ENCODE peak calls at places on chromosomes 11 and 22, in four cellular contexts. V is neural progenitor cell, U is natural killer cell, B is choroid plexus epithelial cell. M is an unnamed sample.

GRCh38 chr11:60953781-60954180 is 1.8 kb upstream of the SLC15A3 start:
- DNase-seq in B (no peak), U (no peak), V (no peak), M (no peak)

GRCh38 chr11:9150501-9150900 is 59.1 kb upstream of the SCUBE2 start:
- DNase-seq in U (no peak), V (no peak), B (peak), M (no peak)

GRCh38 chr22:37199839-37200161 is 11.8 kb upstream of the C1QTNF6 start:
- DNase-seq in B (no peak), V (no peak), U (no peak), M (no peak)

GRCh38 chr22:41197046-41197807 is 7.9 kb upstream of the L3MBTL2 start:
- DNase-seq in V (peak), U (peak), B (peak), M (peak)

GRCh38 chr11:86138958-86139357 is 70.1 kb upstream of the PICALM start:
- DNase-seq in U (no peak), V (no peak), B (peak), M (no peak)

GRCh38 chr11:133681901-133682300 is 149.6 kb upstream of the OPCML start:
- DNase-seq in B (no peak), U (no peak), V (peak), M (no peak)

GRCh38 chr22:17241571-17242310 is 22.5 kb upstream of the ADA2 start:
- DNase-seq in B (no peak), V (no peak), U (no peak), M (no peak)

GRCh38 chr22:37210041-37210803 is 2.1 kb downstream of the SSTR3 start:
- DNase-seq in V (no peak), B (no peak), U (no peak), M (peak)

GRCh38 chr11:94171693-94172440 is 43.2 kb downstream of the PANX1 start:
- DNase-seq in U (peak), V (peak), B (peak), M (no peak)

GRCh38 chr22:49181942-49182341 is 645.7 kb downstream of the BRD1 start:
- DNase-seq in U (no peak), V (no peak), B (no peak), M (no peak)

GRCh38 chr22:41560095-41560487 is 719 bp upstream of the CSDC2 start:
- DNase-seq in V (no peak), U (no peak), B (no peak), M (no peak)

GRCh38 chr11:3138178-3139085 is 26.7 kb downstream of the OSBPL5 start:
- DNase-seq in U (no peak), B (no peak), V (peak), M (no peak)

GRCh38 chr11:74923125-74923524 is 25.8 kb downstream of the XRRA1 start:
- DNase-seq in U (no peak), V (no peak), B (no peak), M (no peak)

GRCh38 chr22:16959345-16959930 is 48.6 kb downstream of the GAB4 start:
- DNase-seq in V (no peak), B (no peak), U (no peak), M (no peak)

GRCh38 chr22:44928711-44929347 is 81.0 kb downstream of the PHF21B start:
- DNase-seq in U (no peak), B (no peak), V (no peak), M (no peak)

GRCh38 chr11:35029979-35030378 is 109.0 kb upstream of the CD44 start:
- DNase-seq in V (no peak), U (no peak), B (peak), M (no peak)

GRCh38 chr22:38826386-38826785 is 17.4 kb downstream of the NPTXR start:
- DNase-seq in B (no peak), V (no peak), U (no peak), M (no peak)

DNA sequence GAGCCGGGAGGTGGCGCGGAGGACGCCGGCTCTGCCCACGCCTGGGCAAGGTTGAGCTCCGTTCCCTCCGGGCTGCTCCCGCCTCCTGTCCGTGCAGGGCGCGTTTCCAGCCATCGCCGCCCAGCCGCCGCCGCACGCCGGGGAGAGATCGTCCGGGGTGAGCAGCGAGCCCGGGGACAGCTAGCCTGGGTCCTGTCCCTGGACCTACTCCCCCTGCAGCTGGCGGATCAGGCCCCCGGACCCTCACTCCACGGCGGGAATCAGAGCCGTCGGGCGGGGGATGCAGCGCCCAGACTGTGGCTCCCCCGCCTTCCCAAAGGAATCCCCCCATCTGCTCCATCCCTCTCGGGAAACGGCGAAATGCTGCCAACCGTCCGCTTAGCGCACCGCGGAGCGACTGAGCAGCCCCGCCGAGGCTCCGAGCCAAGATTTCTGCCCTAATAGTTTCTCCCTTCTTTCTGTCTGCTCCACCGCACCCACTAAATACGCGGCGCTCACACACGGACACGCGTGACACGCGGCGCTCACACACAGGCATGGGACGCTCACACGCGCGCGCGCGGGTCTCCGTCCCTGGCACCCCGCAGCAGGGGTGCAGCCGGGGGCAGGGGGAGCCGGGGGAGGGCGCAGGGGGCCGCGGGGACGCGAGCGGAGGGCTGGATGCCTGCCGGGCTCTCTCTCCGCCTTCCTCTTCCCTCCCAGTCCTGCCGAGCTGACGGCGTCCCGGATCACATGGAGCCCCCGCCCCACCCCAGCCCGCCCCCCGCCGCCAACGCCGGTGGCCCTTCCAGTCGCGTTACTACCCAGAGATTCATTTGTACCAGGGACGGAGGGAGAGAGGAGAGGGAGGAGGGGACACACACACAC is at the start of gene KCNJ5:
- DNase-seq in B (no peak), V (peak), U (no peak), M (no peak)
- TF ChIP-seq CTCF in B (no peak), V (no peak), U (no peak), M (no peak)

DNA sequence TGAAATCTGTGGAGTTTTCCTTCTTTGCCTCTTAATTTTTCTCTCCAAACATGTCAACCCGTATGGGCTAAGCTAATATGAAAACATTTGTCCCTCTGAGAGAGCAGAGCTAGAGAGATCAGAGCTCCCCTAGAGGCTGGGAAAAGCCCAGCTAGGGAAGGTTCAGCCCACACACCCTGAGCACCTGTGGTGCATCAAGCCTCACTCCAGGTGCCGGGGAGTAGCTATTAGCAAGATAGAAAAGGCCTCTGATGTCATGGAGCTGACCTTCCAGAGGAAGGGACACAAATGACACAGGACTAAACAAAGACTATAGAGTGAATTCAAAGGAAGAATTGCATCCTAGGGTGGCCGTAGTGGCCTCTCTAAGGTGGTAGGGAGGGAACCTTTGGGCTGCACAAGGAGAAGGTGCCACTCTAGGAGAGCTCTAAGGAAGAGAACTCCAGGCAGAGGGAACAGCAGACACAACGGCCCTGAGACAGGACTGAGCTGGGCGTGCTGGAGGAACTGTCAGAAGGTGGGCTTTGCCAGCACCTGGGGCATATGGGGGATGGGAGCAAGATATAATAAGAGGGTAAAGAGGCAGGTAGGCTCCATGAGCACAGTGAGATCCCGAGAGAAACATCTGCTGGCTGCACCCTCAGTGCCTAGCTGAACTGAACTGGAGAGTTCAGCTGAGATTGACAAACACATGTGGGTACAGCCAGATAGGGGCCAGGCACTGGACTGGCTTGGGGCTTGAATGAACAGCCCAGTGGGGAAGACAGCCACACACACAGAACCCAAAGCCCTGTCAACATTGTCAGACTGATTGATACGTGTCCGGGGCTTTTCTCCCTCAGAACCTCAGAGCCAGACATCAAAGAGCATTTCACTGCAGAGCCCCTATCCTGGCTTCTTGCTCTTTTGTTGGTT is 65.5 kb upstream of the DRD2 start:
- DNase-seq in B (no peak), V (peak), U (no peak), M (no peak)
- TF ChIP-seq CTCF in B (peak), V (no peak), U (no peak), M (no peak)

GRCh38 chr22:27990879-27991278 is 71.8 kb upstream of the PITPNB start:
- DNase-seq in B (peak), U (peak), V (peak), M (no peak)
- TF ChIP-seq CTCF in B (peak), U (no peak), V (peak), M (no peak)

GRCh38 chr22:33389927-33390326 is 331.7 kb upstream of the SYN3 start:
- DNase-seq in U (no peak), V (no peak), B (peak), M (no peak)
- TF ChIP-seq CTCF in U (no peak), V (no peak), B (no peak), M (no peak)